ENCODE peak calls at places on chromosomes 1 and 21, in ten cellular contexts. Z, H, I, R, J, C, T, W, A and S are unnamed samples. For H3K36me3, the result is how much of the 10 kb centered on the place peaks cover.

GRCh38 chr1:29180497-29181412 is 945 bp downstream of the SRSF4 start:
- DNase-seq in Z (no peak), H (no peak), I (no peak), R (peak), J (no peak), C (no peak), T (no peak), W (peak), A (peak), S (peak)

GRCh38 chr1:52523376-52523775 is 29.5 kb downstream of the TUT4 start:
- DNase-seq in Z (no peak), H (peak), I (no peak), R (no peak), J (no peak), C (no peak), T (no peak), W (no peak), A (no peak), S (no peak)

GRCh38 chr1:940121-941026 is 16.7 kb downstream of the SAMD11 start:
- DNase-seq in Z (peak), H (peak), I (peak), R (peak), J (no peak), C (peak), T (peak), W (no peak), A (peak), S (peak)

GRCh38 chr21:14712121-14712520 is 166.0 kb upstream of the SAMSN1 start:
- DNase-seq in Z (no peak), H (peak), I (no peak), R (no peak), J (no peak), C (no peak), T (no peak), W (peak), A (no peak), S (no peak)

GRCh38 chr1:1286313-1287261 is 6.4 kb downstream of the SCNN1D start:
- DNase-seq in Z (no peak), H (no peak), I (no peak), R (no peak), J (no peak), C (no peak), T (no peak), W (no peak), A (no peak), S (no peak)

GRCh38 chr1:11767932-11768704 is 6.1 kb downstream of the C1orf167 start:
- DNase-seq in Z (no peak), H (no peak), I (no peak), R (no peak), J (no peak), C (no peak), T (no peak), W (no peak), A (peak), S (no peak)

GRCh38 chr1:20322825-20323612 is 32.3 kb downstream of the VWA5B1 start:
- DNase-seq in Z (no peak), H (peak), I (no peak), R (no peak), J (no peak), C (no peak), T (no peak), W (peak), A (peak), S (no peak)

GRCh38 chr1:234621657-234622335 is 11.8 kb upstream of the IRF2BP2 start:
- DNase-seq in Z (no peak), H (peak), I (peak), R (no peak), J (no peak), C (no peak), T (no peak), W (no peak), A (no peak), S (no peak)

GRCh38 chr1:15826810-15827507 is 19.5 kb upstream of the UQCRHL start:
- DNase-seq in Z (no peak), H (no peak), I (no peak), R (no peak), J (no peak), C (no peak), T (no peak), W (no peak), A (peak), S (no peak)

GRCh38 chr1:210132582-210132981 is 100.0 kb upstream of the SERTAD4 start:
- DNase-seq in Z (no peak), H (peak), I (peak), R (peak), J (no peak), C (no peak), T (no peak), W (peak), A (no peak), S (no peak)

GRCh38 chr1:83846138-83846537 is 152.8 kb downstream of the TTLL7 start:
- DNase-seq in Z (no peak), H (no peak), I (no peak), R (no peak), J (no peak), C (no peak), T (no peak), W (no peak), A (no peak), S (no peak)

GRCh38 chr1:13661539-13661938 is 38.4 kb upstream of the PRDM2 start:
- DNase-seq in Z (no peak), H (peak), I (no peak), R (no peak), J (no peak), C (peak), T (no peak), W (peak), A (peak), S (no peak)

GRCh38 chr1:210232524-210233215 is at the start of gene SERTAD4:
- DNase-seq in Z (peak), H (peak), I (peak), R (peak), J (no peak), C (peak), T (peak), W (peak), A (peak), S (peak)

GRCh38 chr1:233252436-233252835 is 43.1 kb downstream of the PCNX2 start:
- DNase-seq in Z (no peak), H (peak), I (no peak), R (no peak), J (no peak), C (no peak), T (no peak), W (no peak), A (no peak), S (no peak)

GRCh38 chr1:52032785-52033131 is 852 bp downstream of the KTI12 start:
- DNase-seq in Z (peak), H (peak), I (peak), R (peak), J (no peak), C (peak), T (peak), W (peak), A (peak), S (peak)

GRCh38 chr1:28112388-28113311 is 24.2 kb upstream of the EYA3 start:
- DNase-seq in Z (peak), H (peak), I (peak), R (peak), J (no peak), C (no peak), T (no peak), W (peak), A (peak), S (no peak)

GRCh38 chr1:1540015-1540816 is at the start of gene TMEM240:
- DNase-seq in Z (peak), H (peak), I (peak), R (peak), J (no peak), C (peak), T (peak), W (no peak), A (peak), S (peak)

GRCh38 chr1:3684031-3684430 is 31.7 kb downstream of the TP73 start:
- DNase-seq in Z (no peak), H (peak), I (peak), R (peak), J (no peak), C (no peak), T (no peak), W (no peak), A (no peak), S (peak)

GRCh38 chr1:246219508-246220030 is 287.5 kb downstream of the SMYD3 start:
- DNase-seq in Z (no peak), H (peak), I (no peak), R (peak), J (no peak), C (no peak), T (no peak), W (peak), A (peak), S (no peak)
- H3K4me3 ChIP-seq in Z (no peak), H (no peak), I (no peak), R (no peak), J (no peak), C (no peak), T (no peak), W (no peak), A (no peak), S (no peak)

GRCh38 chr1:221279146-221279545 is 399.9 kb downstream of the HLX start:
- DNase-seq in Z (no peak), H (no peak), I (no peak), R (no peak), J (no peak), C (no peak), T (no peak), W (no peak), A (no peak), S (no peak)
- TF ChIP-seq CTCF in Z (no peak), H (no peak), I (no peak), R (no peak), J (no peak), C (no peak), T (no peak), W (no peak), A (no peak), S (no peak)

DNA sequence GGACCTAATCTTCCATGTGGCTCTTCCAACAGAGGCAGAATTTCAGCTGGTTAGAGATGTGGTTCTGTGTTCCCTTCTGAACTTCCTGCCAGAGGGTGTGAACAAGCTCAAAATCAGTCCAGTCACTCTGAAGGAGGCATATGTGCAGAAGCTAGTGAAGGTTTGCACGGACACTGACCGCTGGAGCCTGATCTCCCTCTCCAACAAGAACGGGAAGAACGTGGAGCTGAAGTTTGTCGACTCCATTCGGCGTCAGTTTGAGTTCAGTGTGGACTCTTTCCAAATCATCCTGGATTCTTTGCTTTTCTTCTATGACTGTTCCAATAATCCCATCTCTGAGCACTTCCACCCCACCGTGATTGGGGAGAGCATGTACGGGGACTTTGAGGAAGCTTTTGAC is 17.3 kb downstream of the TENT5C start:
- DNase-seq in Z (no peak), H (no peak), I (no peak), R (no peak), J (no peak), C (no peak), T (no peak), W (no peak), A (no peak), S (no peak)
- H3K36me3 ChIP-seq in Z (under half), H (under half), I (under half), R (under half), J (under half), C (under half), T (under half), W (under half), A (under half), S (under half)

GRCh38 chr1:159869173-159869572 is 6.7 kb upstream of the VSIG8 start:
- DNase-seq in Z (no peak), H (peak), I (no peak), R (no peak), J (no peak), C (no peak), T (no peak), W (peak), A (peak), S (no peak)

GRCh38 chr1:159866905-159867304 is 4.4 kb upstream of the VSIG8 start:
- DNase-seq in Z (no peak), H (peak), I (no peak), R (no peak), J (no peak), C (no peak), T (no peak), W (no peak), A (no peak), S (no peak)

GRCh38 chr1:159867322-159868064 is 5.0 kb upstream of the VSIG8 start:
- DNase-seq in Z (peak), H (peak), I (peak), R (peak), J (no peak), C (peak), T (no peak), W (peak), A (no peak), S (peak)

GRCh38 chr1:159869607-159870006 is 7.2 kb upstream of the VSIG8 start:
- DNase-seq in Z (no peak), H (no peak), I (no peak), R (no peak), J (no peak), C (no peak), T (no peak), W (no peak), A (peak), S (no peak)

DNA sequence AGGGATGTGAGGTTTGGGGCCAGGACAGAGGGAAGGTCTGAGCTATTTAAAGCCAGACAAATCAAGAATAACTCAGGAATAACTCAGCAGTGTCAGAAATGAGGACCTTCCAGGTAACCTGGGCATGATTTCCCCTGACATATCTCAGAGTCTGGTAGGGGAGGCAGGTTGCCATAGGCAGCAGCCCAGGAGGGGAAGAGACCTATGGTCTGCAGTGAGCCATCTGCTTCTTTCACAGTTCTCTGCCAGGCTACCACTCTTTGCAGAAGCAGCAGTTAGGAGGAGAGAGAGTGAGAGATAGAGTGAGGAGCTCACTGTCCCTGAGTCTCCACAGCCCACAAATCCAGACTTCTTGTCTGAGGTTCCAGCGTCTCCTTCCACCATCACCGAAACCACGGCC is 6.3 kb upstream of the VSIG8 start:
- DNase-seq in Z (no peak), H (no peak), I (no peak), R (no peak), J (no peak), C (no peak), T (no peak), W (no peak), A (peak), S (no peak)
- H3K4me3 ChIP-seq in Z (no peak), H (no peak), I (no peak), R (no peak), J (no peak), C (no peak), T (no peak), W (no peak), A (no peak), S (no peak)